ENCODE peak calls at places on chromosomes 16 and 17, in ten cellular contexts. Y is stomach; Z is RWPE2; N is 8988T; M is putamen; Q is left cardiac atrium; C is stimulated activated CD4-positive, alpha-beta T cell treated with anti-CD3 and anti-CD28 coated beads, Interleukin-4, amount 100 ng/mL, for 4 hours; J is CD4-positive, CD25-positive, alpha-beta regulatory T cell; G is stimulated activated naive CD4-positive, alpha-beta T cell; O is activated CD8-positive, alpha-beta T cell treated with anti-CD3 and anti-CD28 coated beads, Interleukin-2, amount 10 ng/mL, durations not matched to agents 7 days and 5 days. A is an unnamed sample.

GRCh38 chr17:79923974-79924638 is 84.9 kb upstream of the CBX4 start:
- DNase-seq in Y (peak; percentile 70), Z (no peak), N (peak; percentile 88), M (no peak), Q (no peak), C (peak; percentile 29), J (no peak), G (no peak), O (peak; percentile 66), A (peak; percentile 31)

GRCh38 chr16:46690281-46691178 is 1.1 kb downstream of the ORC6 start:
- DNase-seq in Y (no peak), Z (no peak), N (no peak), M (no peak), Q (no peak), C (no peak), J (no peak), G (no peak), O (no peak), A (no peak)

GRCh38 chr16:47881574-47881973 is 274.2 kb downstream of the ABCC12 start:
- DNase-seq in Y (no peak), Z (no peak), N (no peak), M (no peak), Q (no peak), C (no peak), J (no peak), G (no peak), O (no peak), A (no peak)

GRCh38 chr17:75875940-75876189 is 2.5 kb downstream of the TRIM47 start:
- DNase-seq in Y (no peak), Z (no peak), N (no peak), M (no peak), Q (no peak), C (no peak), J (no peak), G (no peak), O (no peak), A (no peak)

GRCh38 chr16:5836979-5837670 is 739.5 kb upstream of the EEF2KMT start:
- DNase-seq in Y (no peak), Z (no peak), N (no peak), M (peak; percentile 19), Q (no peak), C (no peak), J (no peak), G (no peak), O (no peak), A (no peak)

GRCh38 chr16:81424761-81425160 is 19.8 kb upstream of the CMIP start:
- DNase-seq in Y (no peak), Z (no peak), N (no peak), M (no peak), Q (no peak), C (no peak), J (no peak), G (no peak), O (no peak), A (no peak)

GRCh38 chr16:50251375-50252081 is 14.8 kb upstream of the ADCY7 start:
- DNase-seq in Y (no peak), Z (no peak), N (no peak), M (no peak), Q (peak; percentile 27), C (no peak), J (no peak), G (no peak), O (no peak), A (no peak)

GRCh38 chr16:22859925-22860324 is 46.0 kb downstream of the HS3ST2 start:
- DNase-seq in Y (no peak), Z (no peak), N (no peak), M (no peak), Q (no peak), C (no peak), J (no peak), G (no peak), O (no peak), A (no peak)